ENCODE peak calls at places on chromosomes 6 and 20, in seven cellular contexts. C is cardiac fibroblast, P is adrenal gland, D is neural crest cell, N is cardiac muscle cell, Y is BJ, B is colonic mucosa. L is an unnamed sample.

GRCh38 chr20:45187693-45188092 is 13.0 kb downstream of the PI3 start:
- DNase-seq in C (no peak), P (no peak), D (no peak), N (no peak), Y (no peak), B (no peak), L (no peak)

GRCh38 chr20:58146081-58146734 is 82.2 kb downstream of the ANKRD60 start:
- DNase-seq in C (no peak), P (no peak), D (no peak), N (no peak), Y (no peak), B (no peak), L (no peak)

GRCh38 chr20:25318471-25319240 is 70.8 kb downstream of the PYGB start:
- DNase-seq in C (no peak), P (peak; percentile 14), D (no peak), N (no peak), Y (no peak), B (no peak), L (no peak)

GRCh38 chr6:132298344-132298949 is 102.8 kb downstream of the MOXD1 start:
- DNase-seq in C (peak; percentile 67), P (peak; percentile 50), D (peak; percentile 44), N (peak; percentile 69), Y (no peak), B (peak; percentile 59), L (peak; percentile 60)

GRCh38 chr20:6241591-6241990 is 118.8 kb upstream of the FERMT1 start:
- DNase-seq in C (no peak), P (no peak), D (no peak), N (no peak), Y (no peak), B (no peak), L (no peak)

GRCh38 chr20:54668271-54669053 is 193.1 kb downstream of the DOK5 start:
- DNase-seq in C (peak; percentile 39), P (no peak), D (peak; percentile 25), N (peak; percentile 58), Y (no peak), B (no peak), L (peak; percentile 60)

GRCh38 chr20:549720-550496 is 6.3 kb upstream of the CSNK2A1 start:
- DNase-seq in C (no peak), P (no peak), D (no peak), N (no peak), Y (no peak), B (no peak), L (no peak)

GRCh38 chr6:148771212-148771601 is 24.4 kb downstream of the UST start:
- DNase-seq in C (no peak), P (no peak), D (no peak), N (no peak), Y (no peak), B (peak; percentile 58), L (no peak)

GRCh38 chr6:15285682-15286294 is 39.9 kb downstream of the JARID2 start:
- DNase-seq in C (no peak), P (no peak), D (no peak), N (no peak), Y (no peak), B (no peak), L (no peak)
- TF ChIP-seq CTCF in C (peak; percentile 10), P (no peak), D (no peak), N (peak; percentile 20), Y (no peak), B (no peak), L (no peak)

GRCh38 chr20:53208110-53208908 is 236.2 kb downstream of the TSHZ2 start:
- DNase-seq in C (no peak), P (no peak), D (peak; percentile 14), N (peak; percentile 13), Y (no peak), B (no peak), L (peak; percentile 58)
- TF ChIP-seq CTCF in C (no peak), P (no peak), D (peak; percentile 28), N (no peak), Y (no peak), B (no peak), L (peak; percentile 48)

DNA sequence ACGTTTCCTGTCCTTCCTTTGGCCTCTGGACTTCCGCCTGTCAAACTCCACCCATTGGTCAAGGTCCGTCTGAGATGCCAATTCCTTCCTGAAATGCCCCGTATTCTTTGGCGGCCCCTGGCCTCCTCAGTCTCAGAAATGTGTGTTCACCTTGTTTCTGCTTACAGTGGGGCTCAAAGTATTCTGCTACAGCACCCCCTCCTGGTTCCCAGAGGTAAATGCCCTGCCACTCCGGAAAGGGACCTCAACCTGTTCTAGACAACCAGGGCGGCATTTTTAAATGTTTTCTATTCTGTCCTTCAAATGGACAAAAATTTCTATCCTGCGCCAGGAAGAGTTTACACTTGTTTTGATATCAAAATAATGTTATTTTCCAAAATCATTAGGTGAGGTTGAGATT is 12.1 kb upstream of the PAX1 start:
- DNase-seq in C (no peak), P (no peak), D (no peak), N (peak; percentile 36), Y (no peak), B (no peak), L (no peak)
- TF ChIP-seq CTCF in C (no peak), P (no peak), D (peak; percentile 58), N (no peak), Y (no peak), B (no peak), L (peak; percentile 60)

DNA sequence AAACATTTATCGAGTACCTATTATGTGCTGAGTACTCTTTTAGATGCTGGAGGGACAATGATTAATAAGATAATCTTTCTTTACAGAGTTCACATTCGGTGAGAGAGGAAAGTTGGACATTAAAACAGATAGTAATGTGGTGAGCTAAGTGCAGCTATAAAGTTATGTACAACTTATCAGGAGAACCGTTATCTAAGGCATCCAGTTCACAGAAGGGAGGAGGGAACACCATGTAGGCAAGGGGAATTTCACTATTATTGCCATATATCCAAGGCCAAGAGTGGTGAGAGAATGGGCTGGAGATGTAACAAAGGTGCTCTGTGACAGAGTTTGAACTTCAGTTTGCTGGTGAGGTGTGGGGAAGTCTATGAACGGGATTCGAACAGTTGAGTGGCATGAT is 105.8 kb downstream of the CARMIL1 start:
- DNase-seq in C (peak; percentile 38), P (no peak), D (no peak), N (no peak), Y (no peak), B (no peak), L (no peak)
- TF ChIP-seq CTCF in C (no peak), P (no peak), D (no peak), N (no peak), Y (no peak), B (no peak), L (no peak)

GRCh38 chr20:13221673-13222318 is 722 bp downstream of the ISM1 start:
- DNase-seq in C (peak; percentile 66), P (peak; percentile 39), D (peak; percentile 52), N (peak; percentile 83), Y (no peak), B (peak; percentile 45), L (peak; percentile 82)
- TF ChIP-seq CTCF in C (no peak), P (peak; percentile 14), D (peak; percentile 46), N (no peak), Y (peak; percentile 7), B (no peak), L (no peak)